ENCODE peak calls at places on chromosomes 13 and 19, in ten cellular contexts. E is suprapubic skin; N is stomach; Q is pancreas; I is brain microvascular endothelial cell; B is CD8-positive, alpha-beta T cell; J is neural progenitor cell; L is gastrocnemius medialis; V is tibial nerve; C is RWPE1. T is an unnamed sample.

GRCh38 chr13:50106559-50106958 is 91.3 kb downstream of the KCNRG start:
- DNase-seq in E (no peak), N (no peak), Q (no peak), I (no peak), B (no peak), J (no peak), L (no peak), V (no peak), C (no peak), T (no peak)

GRCh38 chr19:13243971-13244370 is 93.8 kb downstream of the IER2 start:
- DNase-seq in E (no peak), N (no peak), Q (no peak), I (no peak), B (no peak), J (no peak), L (no peak), V (no peak), C (no peak), T (no peak)

GRCh38 chr13:96198038-96198437 is 108.1 kb downstream of the HS6ST3 start:
- DNase-seq in E (no peak), N (no peak), Q (no peak), I (no peak), B (no peak), J (no peak), L (no peak), V (no peak), C (no peak), T (no peak)

GRCh38 chr19:6772028-6772865 is at the start of gene VAV1:
- DNase-seq in E (peak), N (peak), Q (no peak), I (no peak), B (peak), J (no peak), L (peak), V (no peak), C (no peak), T (peak)

GRCh38 chr13:113638173-113638746 is 19.7 kb downstream of the ATP4B start:
- DNase-seq in E (peak), N (peak), Q (no peak), I (no peak), B (no peak), J (no peak), L (no peak), V (peak), C (no peak), T (no peak)

GRCh38 chr13:42893346-42893745 is 98.7 kb downstream of the EPSTI1 start:
- DNase-seq in E (no peak), N (no peak), Q (no peak), I (peak), B (no peak), J (no peak), L (peak), V (no peak), C (peak), T (no peak)

GRCh38 chr13:112067871-112068305 is 939 bp downstream of the SOX1 start:
- DNase-seq in E (peak), N (no peak), Q (no peak), I (no peak), B (no peak), J (peak), L (no peak), V (no peak), C (no peak), T (no peak)

GRCh38 chr13:66952507-66952906 is 277.6 kb downstream of the PCDH9 start:
- DNase-seq in E (no peak), N (no peak), Q (no peak), I (no peak), B (no peak), J (no peak), L (no peak), V (no peak), C (no peak), T (no peak)

GRCh38 chr19:3636506-3636905 is 9.9 kb upstream of the CACTIN start:
- DNase-seq in E (no peak), N (no peak), Q (no peak), I (no peak), B (no peak), J (no peak), L (no peak), V (no peak), C (no peak), T (no peak)

GRCh38 chr13:28534210-28534609 is 39.3 kb upstream of the FLT1 start:
- DNase-seq in E (no peak), N (no peak), Q (no peak), I (no peak), B (no peak), J (no peak), L (no peak), V (no peak), C (no peak), T (no peak)

GRCh38 chr13:73039201-73040108 is 19.4 kb upstream of the KLF5 start:
- DNase-seq in E (no peak), N (no peak), Q (no peak), I (no peak), B (no peak), J (no peak), L (no peak), V (no peak), C (no peak), T (no peak)

GRCh38 chr19:33374406-33374703 is 846 bp downstream of the CEBPG start:
- DNase-seq in E (no peak), N (no peak), Q (peak), I (no peak), B (no peak), J (peak), L (no peak), V (no peak), C (no peak), T (peak)

GRCh38 chr19:29533578-29534544 is 8.1 kb downstream of the VSTM2B start:
- DNase-seq in E (peak), N (peak), Q (no peak), I (no peak), B (no peak), J (no peak), L (no peak), V (no peak), C (no peak), T (no peak)

GRCh38 chr13:48626077-48626449 is 27.7 kb upstream of the CYSLTR2 start:
- DNase-seq in E (no peak), N (no peak), Q (peak), I (peak), B (no peak), J (no peak), L (no peak), V (no peak), C (no peak), T (no peak)

GRCh38 chr13:41019027-41019487 is at the start of gene ELF1:
- DNase-seq in E (no peak), N (peak), Q (peak), I (peak), B (peak), J (no peak), L (peak), V (no peak), C (peak), T (no peak)

GRCh38 chr19:17180997-17181702 is 34.0 kb upstream of the USE1 start:
- DNase-seq in E (no peak), N (no peak), Q (no peak), I (no peak), B (no peak), J (peak), L (no peak), V (no peak), C (no peak), T (no peak)

GRCh38 chr13:35791191-35791902 is 314.9 kb upstream of the MAB21L1 start:
- DNase-seq in E (no peak), N (no peak), Q (no peak), I (no peak), B (no peak), J (no peak), L (no peak), V (no peak), C (no peak), T (no peak)

GRCh38 chr19:38596057-38596981 is 21.4 kb downstream of the MAP4K1 start:
- DNase-seq in E (no peak), N (peak), Q (peak), I (no peak), B (no peak), J (peak), L (peak), V (no peak), C (peak), T (peak)

GRCh38 chr19:35462476-35462953 is 14.5 kb downstream of the FFAR2 start:
- DNase-seq in E (no peak), N (no peak), Q (no peak), I (no peak), B (peak), J (no peak), L (no peak), V (no peak), C (no peak), T (no peak)

GRCh38 chr13:99875391-99875790 is 96.2 kb downstream of the ZIC5 start:
- DNase-seq in E (no peak), N (no peak), Q (no peak), I (no peak), B (no peak), J (no peak), L (no peak), V (no peak), C (no peak), T (no peak)

GRCh38 chr13:40388617-40389016 is 277.8 kb downstream of the FOXO1 start:
- DNase-seq in E (no peak), N (peak), Q (no peak), I (peak), B (peak), J (no peak), L (peak), V (no peak), C (no peak), T (no peak)

GRCh38 chr13:21176982-21177284 is 475 bp downstream of the MRPL57 start:
- DNase-seq in E (no peak), N (no peak), Q (no peak), I (no peak), B (peak), J (no peak), L (no peak), V (no peak), C (no peak), T (no peak)

GRCh38 chr19:6539514-6539913 is 8.7 kb downstream of the TNFSF9 start:
- DNase-seq in E (no peak), N (no peak), Q (no peak), I (no peak), B (no peak), J (no peak), L (no peak), V (no peak), C (no peak), T (no peak)

GRCh38 chr13:97600438-97601080 is 166.6 kb downstream of the RAP2A start:
- DNase-seq in E (no peak), N (no peak), Q (no peak), I (peak), B (no peak), J (no peak), L (no peak), V (no peak), C (peak), T (no peak)

GRCh38 chr19:468587-469256 is 7.9 kb upstream of the SHC2 start:
- DNase-seq in E (no peak), N (no peak), Q (no peak), I (no peak), B (no peak), J (no peak), L (no peak), V (no peak), C (no peak), T (no peak)

GRCh38 chr13:72495681-72496080 is 231.7 kb downstream of the MZT1 start:
- DNase-seq in E (no peak), N (no peak), Q (no peak), I (no peak), B (no peak), J (peak), L (no peak), V (no peak), C (no peak), T (no peak)

GRCh38 chr13:86741762-86742285 is 929.3 kb upstream of the SLITRK5 start:
- DNase-seq in E (no peak), N (no peak), Q (no peak), I (no peak), B (no peak), J (no peak), L (no peak), V (no peak), C (no peak), T (no peak)

GRCh38 chr19:45121827-45122345 is 28.9 kb downstream of the PPP1R37 start:
- DNase-seq in E (no peak), N (no peak), Q (no peak), I (no peak), B (no peak), J (no peak), L (no peak), V (no peak), C (no peak), T (no peak)

GRCh38 chr19:48321372-48321621 is 4.1 kb upstream of the EMP3 start:
- DNase-seq in E (peak), N (peak), Q (peak), I (peak), B (peak), J (peak), L (peak), V (peak), C (peak), T (peak)

GRCh38 chr13:30186644-30187431 is 120.5 kb downstream of the KATNAL1 start:
- DNase-seq in E (no peak), N (no peak), Q (no peak), I (no peak), B (no peak), J (peak), L (no peak), V (no peak), C (no peak), T (no peak)

GRCh38 chr13:40806241-40806640 is 16.8 kb downstream of the SLC25A15 start:
- DNase-seq in E (no peak), N (no peak), Q (no peak), I (no peak), B (no peak), J (no peak), L (no peak), V (no peak), C (no peak), T (no peak)

GRCh38 chr13:98273067-98273823 is 96.2 kb upstream of the RNF113B start:
- DNase-seq in E (no peak), N (no peak), Q (no peak), I (no peak), B (no peak), J (no peak), L (no peak), V (no peak), C (no peak), T (no peak)

GRCh38 chr19:17648097-17648660 is 40.0 kb downstream of the UNC13A start:
- DNase-seq in E (no peak), N (no peak), Q (no peak), I (no peak), B (no peak), J (no peak), L (no peak), V (no peak), C (no peak), T (peak)

DNA sequence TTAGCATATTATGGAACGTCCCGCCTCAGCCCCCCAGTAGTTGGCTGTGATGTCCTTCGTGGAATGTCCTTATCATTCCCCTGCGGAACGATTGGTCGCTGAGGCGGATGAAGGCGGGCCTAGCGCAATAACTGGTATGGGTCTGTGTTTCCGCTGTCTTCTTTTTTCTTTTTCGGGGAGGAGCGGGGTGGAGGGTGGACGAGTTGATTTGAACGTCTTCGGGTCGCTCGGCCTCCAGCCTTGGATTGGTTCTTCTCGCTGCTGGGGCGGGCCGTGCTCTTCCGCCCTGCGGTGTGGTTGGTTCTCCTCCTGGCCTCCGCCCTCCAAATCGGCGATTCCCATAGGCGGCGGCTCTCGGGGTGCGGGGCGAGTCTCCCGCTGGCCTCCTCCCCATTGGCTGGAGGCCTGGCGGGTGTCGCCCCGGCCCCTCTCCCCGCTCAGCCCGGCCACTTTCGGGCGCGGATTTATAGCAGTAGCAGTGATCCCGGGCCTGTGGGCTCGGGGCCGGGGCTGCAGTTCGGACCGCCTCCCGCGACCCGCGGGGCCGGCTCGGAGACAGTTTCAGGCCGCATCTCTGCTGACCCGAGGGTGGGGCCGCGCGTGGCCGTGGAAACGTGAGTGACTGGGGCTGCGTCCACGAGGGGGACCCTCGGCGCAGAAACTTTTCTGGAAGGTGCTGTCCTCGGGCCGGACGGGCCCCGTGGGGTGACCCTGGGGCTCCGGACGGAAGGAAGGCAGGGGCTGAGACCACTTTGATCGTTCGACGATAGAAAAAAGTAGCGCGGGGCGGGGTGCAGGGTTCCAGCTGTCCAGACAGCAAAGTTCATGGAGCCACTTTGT is 2.1 kb downstream of the ING1 start:
- DNase-seq in E (peak), N (peak), Q (peak), I (peak), B (peak), J (peak), L (peak), V (peak), C (peak), T (peak)
- TF ChIP-seq CTCF in E (no peak), N (no peak), Q (no peak), I (peak), B (no peak), J (peak), L (peak), V (peak), C (no peak), T (peak)

GRCh38 chr19:41936416-41936850 is 8.2 kb upstream of the ERFL start:
- DNase-seq in E (no peak), N (no peak), Q (no peak), I (no peak), B (peak), J (no peak), L (no peak), V (no peak), C (no peak), T (no peak)
- H3K27ac ChIP-seq in E (no peak), N (no peak), Q (no peak), I (no peak), B (no peak), J (no peak), L (no peak), V (no peak), C (peak), T (no peak)

GRCh38 chr19:2374808-2375207 is 14.7 kb downstream of the TMPRSS9 start:
- DNase-seq in E (no peak), N (no peak), Q (no peak), I (no peak), B (no peak), J (no peak), L (no peak), V (no peak), C (no peak), T (no peak)
- TF ChIP-seq CTCF in E (no peak), N (no peak), Q (no peak), I (no peak), B (no peak), J (no peak), L (no peak), V (no peak), C (no peak), T (no peak)

DNA sequence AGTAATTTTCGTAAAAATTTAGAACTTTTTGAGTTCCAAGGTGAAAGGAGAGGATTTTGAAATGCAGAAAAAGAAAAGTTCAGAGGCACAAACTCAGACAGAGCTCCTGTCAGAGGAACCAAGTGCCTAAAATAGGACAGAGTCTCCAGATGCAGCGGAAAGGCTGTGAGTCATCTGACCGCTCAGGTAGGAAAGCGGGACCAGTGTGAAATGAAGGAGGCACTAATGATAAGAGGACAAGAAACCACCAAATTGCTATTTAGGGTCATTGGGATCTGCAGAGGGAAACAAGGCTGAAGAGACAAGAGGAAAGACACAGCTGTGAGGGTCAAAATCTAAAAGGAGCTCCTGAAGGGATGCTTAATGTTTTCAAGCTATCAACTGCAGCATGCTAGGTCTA is 34.9 kb downstream of the IRS2 start:
- DNase-seq in E (no peak), N (no peak), Q (no peak), I (no peak), B (no peak), J (no peak), L (no peak), V (no peak), C (no peak), T (no peak)
- H3K27ac ChIP-seq in E (no peak), N (no peak), Q (no peak), I (no peak), B (no peak), J (no peak), L (no peak), V (no peak), C (no peak), T (no peak)

GRCh38 chr19:11382898-11383705 is 1.0 kb downstream of the EPOR start:
- DNase-seq in E (no peak), N (peak), Q (peak), I (no peak), B (peak), J (peak), L (no peak), V (no peak), C (no peak), T (peak)
- TF ChIP-seq CTCF in E (peak), N (peak), Q (peak), I (peak), B (peak), J (peak), L (no peak), V (no peak), C (peak), T (peak)

GRCh38 chr19:40084948-40085347 is 5.8 kb downstream of the ZNF780A start:
- DNase-seq in E (no peak), N (no peak), Q (no peak), I (no peak), B (no peak), J (no peak), L (no peak), V (no peak), C (no peak), T (no peak)
- H3K27ac ChIP-seq in E (no peak), N (no peak), Q (no peak), I (no peak), B (no peak), J (no peak), L (no peak), V (no peak), C (no peak), T (no peak)